ENCODE peak calls at places on chromosomes 5 and 9, in ten cellular contexts. One of them, this sample, is unnamed.

GRCh38 chr9:4967521-4967920 is 17.6 kb upstream of the JAK2 start:
- DNase-seq in suprapubic skin: no peak
- DNase-seq in neural progenitor cell: no peak
- DNase-seq in A673: peak; percentile 29
- DNase-seq in right atrium auricular region: no peak
- DNase-seq in CD8-positive, alpha-beta memory T cell: no peak
- DNase-seq in kidney: no peak
- DNase-seq in stomach: no peak
- DNase-seq in small intestine: no peak
- DNase-seq in GM23338: no peak
- DNase-seq in this sample: no peak

GRCh38 chr5:73564644-73565165 is 734 bp downstream of the ANKRA2 start:
- DNase-seq in right atrium auricular region: no peak
- DNase-seq in small intestine: no peak
- DNase-seq in neural progenitor cell: no peak
- DNase-seq in suprapubic skin: no peak
- DNase-seq in kidney: no peak
- DNase-seq in A673: no peak
- DNase-seq in stomach: no peak
- DNase-seq in CD8-positive, alpha-beta memory T cell: no peak
- DNase-seq in GM23338: no peak
- DNase-seq in this sample: no peak

GRCh38 chr5:151737421-151737820 is 21.0 kb downstream of the ATOX1 start:
- DNase-seq in kidney: no peak
- DNase-seq in A673: no peak
- DNase-seq in suprapubic skin: no peak
- DNase-seq in GM23338: no peak
- DNase-seq in stomach: no peak
- DNase-seq in neural progenitor cell: no peak
- DNase-seq in right atrium auricular region: no peak
- DNase-seq in small intestine: no peak
- DNase-seq in CD8-positive, alpha-beta memory T cell: no peak
- DNase-seq in this sample: no peak

GRCh38 chr5:17127743-17128231 is 89.6 kb upstream of the BASP1 start:
- DNase-seq in A673: no peak
- DNase-seq in stomach: no peak
- DNase-seq in right atrium auricular region: no peak
- DNase-seq in small intestine: no peak
- DNase-seq in kidney: no peak
- DNase-seq in suprapubic skin: no peak
- DNase-seq in GM23338: no peak
- DNase-seq in neural progenitor cell: no peak
- DNase-seq in CD8-positive, alpha-beta memory T cell: no peak
- DNase-seq in this sample: no peak

GRCh38 chr9:82325907-82326306 is 337.3 kb downstream of the SPATA31D1 start:
- DNase-seq in neural progenitor cell: no peak
- DNase-seq in GM23338: no peak
- DNase-seq in suprapubic skin: no peak
- DNase-seq in stomach: no peak
- DNase-seq in small intestine: no peak
- DNase-seq in kidney: no peak
- DNase-seq in right atrium auricular region: no peak
- DNase-seq in CD8-positive, alpha-beta memory T cell: no peak
- DNase-seq in A673: no peak
- DNase-seq in this sample: no peak

GRCh38 chr9:106970976-106971457 is 108.1 kb downstream of the ZNF462 start:
- DNase-seq in GM23338: no peak
- DNase-seq in suprapubic skin: no peak
- DNase-seq in A673: no peak
- DNase-seq in CD8-positive, alpha-beta memory T cell: no peak
- DNase-seq in right atrium auricular region: no peak
- DNase-seq in stomach: no peak
- DNase-seq in neural progenitor cell: no peak
- DNase-seq in small intestine: no peak
- DNase-seq in kidney: no peak
- DNase-seq in this sample: no peak

GRCh38 chr5:137617806-137618205 is 118.1 kb downstream of the KLHL3 start:
- DNase-seq in stomach: no peak
- DNase-seq in small intestine: no peak
- DNase-seq in kidney: no peak
- DNase-seq in right atrium auricular region: peak; percentile 38
- DNase-seq in suprapubic skin: no peak
- DNase-seq in GM23338: no peak
- DNase-seq in neural progenitor cell: no peak
- DNase-seq in CD8-positive, alpha-beta memory T cell: no peak
- DNase-seq in A673: no peak
- DNase-seq in this sample: no peak

GRCh38 chr5:147143215-147143614 is 91.6 kb upstream of the STK32A start:
- DNase-seq in neural progenitor cell: no peak
- DNase-seq in GM23338: no peak
- DNase-seq in CD8-positive, alpha-beta memory T cell: no peak
- DNase-seq in kidney: no peak
- DNase-seq in right atrium auricular region: no peak
- DNase-seq in small intestine: no peak
- DNase-seq in suprapubic skin: no peak
- DNase-seq in A673: no peak
- DNase-seq in stomach: no peak
- DNase-seq in this sample: no peak

GRCh38 chr5:93191426-93191825 is 389.6 kb downstream of the NR2F1-AS1 start:
- DNase-seq in neural progenitor cell: no peak
- DNase-seq in stomach: no peak
- DNase-seq in A673: no peak
- DNase-seq in CD8-positive, alpha-beta memory T cell: no peak
- DNase-seq in kidney: no peak
- DNase-seq in small intestine: no peak
- DNase-seq in GM23338: no peak
- DNase-seq in right atrium auricular region: no peak
- DNase-seq in suprapubic skin: no peak
- DNase-seq in this sample: no peak

GRCh38 chr5:16736158-16736994 is 119.6 kb upstream of the RETREG1 start:
- DNase-seq in small intestine: peak; percentile 90
- DNase-seq in suprapubic skin: no peak
- DNase-seq in stomach: peak; percentile 83
- DNase-seq in GM23338: peak; percentile 80
- DNase-seq in CD8-positive, alpha-beta memory T cell: no peak
- DNase-seq in neural progenitor cell: peak; percentile 74
- DNase-seq in A673: peak; percentile 64
- DNase-seq in right atrium auricular region: no peak
- DNase-seq in kidney: peak; percentile 82
- DNase-seq in this sample: no peak

GRCh38 chr5:129459485-129460120 is 495 bp upstream of the ADAMTS19 start:
- DNase-seq in A673: no peak
- DNase-seq in stomach: no peak
- DNase-seq in right atrium auricular region: peak; percentile 61
- DNase-seq in GM23338: peak; percentile 86
- DNase-seq in CD8-positive, alpha-beta memory T cell: no peak
- DNase-seq in neural progenitor cell: peak; percentile 66
- DNase-seq in suprapubic skin: no peak
- DNase-seq in small intestine: peak; percentile 22
- DNase-seq in kidney: peak; percentile 73
- DNase-seq in this sample: peak; percentile 30

GRCh38 chr9:130707225-130707976 is 13.8 kb downstream of the EXOSC2 start:
- DNase-seq in CD8-positive, alpha-beta memory T cell: peak; percentile 67
- DNase-seq in stomach: peak; percentile 80
- DNase-seq in suprapubic skin: peak; percentile 86
- DNase-seq in A673: peak; percentile 68
- DNase-seq in neural progenitor cell: peak; percentile 83
- DNase-seq in right atrium auricular region: peak; percentile 67
- DNase-seq in kidney: no peak
- DNase-seq in small intestine: peak; percentile 72
- DNase-seq in GM23338: peak; percentile 90
- DNase-seq in this sample: peak; percentile 38

GRCh38 chr5:89229331-89230070 is 346.5 kb upstream of the MEF2C start:
- DNase-seq in CD8-positive, alpha-beta memory T cell: no peak
- DNase-seq in stomach: no peak
- DNase-seq in A673: no peak
- DNase-seq in GM23338: no peak
- DNase-seq in suprapubic skin: peak; percentile 74
- DNase-seq in kidney: peak; percentile 54
- DNase-seq in small intestine: no peak
- DNase-seq in right atrium auricular region: no peak
- DNase-seq in neural progenitor cell: no peak
- DNase-seq in this sample: no peak

GRCh38 chr5:179696605-179697004 is 2.2 kb upstream of the CANX start:
- DNase-seq in CD8-positive, alpha-beta memory T cell: no peak
- DNase-seq in neural progenitor cell: no peak
- DNase-seq in A673: no peak
- DNase-seq in GM23338: no peak
- DNase-seq in suprapubic skin: no peak
- DNase-seq in kidney: no peak
- DNase-seq in right atrium auricular region: no peak
- DNase-seq in stomach: no peak
- DNase-seq in small intestine: no peak
- DNase-seq in this sample: no peak

GRCh38 chr9:86939896-86940295 is 7.4 kb downstream of the GAS1 start:
- DNase-seq in stomach: no peak
- DNase-seq in small intestine: no peak
- DNase-seq in kidney: no peak
- DNase-seq in GM23338: no peak
- DNase-seq in suprapubic skin: no peak
- DNase-seq in right atrium auricular region: no peak
- DNase-seq in CD8-positive, alpha-beta memory T cell: no peak
- DNase-seq in neural progenitor cell: no peak
- DNase-seq in A673: no peak
- DNase-seq in this sample: no peak

GRCh38 chr5:172528440-172528839 is 74.1 kb upstream of the SH3PXD2B start:
- DNase-seq in neural progenitor cell: no peak
- DNase-seq in kidney: no peak
- DNase-seq in GM23338: no peak
- DNase-seq in stomach: no peak
- DNase-seq in A673: no peak
- DNase-seq in suprapubic skin: no peak
- DNase-seq in small intestine: no peak
- DNase-seq in right atrium auricular region: no peak
- DNase-seq in CD8-positive, alpha-beta memory T cell: no peak
- DNase-seq in this sample: no peak

GRCh38 chr5:148820778-148821395 is 5.5 kb upstream of the ADRB2 start:
- DNase-seq in GM23338: peak; percentile 70
- DNase-seq in right atrium auricular region: no peak
- DNase-seq in A673: peak; percentile 42
- DNase-seq in kidney: no peak
- DNase-seq in CD8-positive, alpha-beta memory T cell: no peak
- DNase-seq in neural progenitor cell: peak; percentile 58
- DNase-seq in small intestine: peak; percentile 49
- DNase-seq in stomach: no peak
- DNase-seq in suprapubic skin: no peak
- DNase-seq in this sample: no peak

DNA sequence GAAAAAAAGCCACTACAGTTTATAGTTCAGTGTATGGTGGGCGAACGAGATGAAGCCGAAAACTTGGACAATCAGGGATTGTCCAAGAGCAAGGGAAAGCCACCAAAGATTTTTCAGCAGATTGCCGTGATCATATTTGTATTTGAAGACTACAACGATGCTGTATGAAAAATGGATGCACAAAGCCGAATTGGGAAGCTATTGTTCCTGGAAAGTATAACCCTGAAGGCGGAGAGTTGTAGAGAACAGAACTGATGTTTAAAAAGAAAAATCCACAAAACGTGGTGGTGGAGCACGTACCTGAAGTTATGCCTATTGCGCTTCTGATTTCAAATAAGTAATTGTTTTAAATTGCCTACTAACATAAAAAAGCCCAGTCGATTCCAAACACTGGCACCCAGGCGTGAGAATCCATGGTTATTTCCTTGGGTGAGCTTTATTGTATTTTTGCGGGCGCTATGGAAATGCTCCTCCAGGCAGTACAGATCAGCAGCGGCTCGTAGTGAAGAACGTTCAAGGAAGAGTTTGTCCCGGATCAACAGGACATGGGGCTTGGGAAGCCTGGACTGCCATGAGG is 772 bp upstream of the TARS1 start:
- DNase-seq in GM23338: no peak
- DNase-seq in neural progenitor cell: no peak
- DNase-seq in A673: no peak
- DNase-seq in small intestine: no peak
- DNase-seq in stomach: no peak
- DNase-seq in right atrium auricular region: no peak
- DNase-seq in kidney: no peak
- DNase-seq in CD8-positive, alpha-beta memory T cell: no peak
- DNase-seq in suprapubic skin: no peak
- DNase-seq in this sample: no peak
- H3K36me3 ChIP-seq in GM23338: peaks cover 10% of the 10 kb centered on the region
- H3K36me3 ChIP-seq in neural progenitor cell: no peaks in the 10 kb centered on the region
- H3K36me3 ChIP-seq in A673: peaks cover 13% of the 10 kb centered on the region
- H3K36me3 ChIP-seq in small intestine: no peaks in the 10 kb centered on the region
- H3K36me3 ChIP-seq in stomach: no peaks in the 10 kb centered on the region
- H3K36me3 ChIP-seq in right atrium auricular region: no peaks in the 10 kb centered on the region
- H3K36me3 ChIP-seq in kidney: no peaks in the 10 kb centered on the region
- H3K36me3 ChIP-seq in CD8-positive, alpha-beta memory T cell: no peaks in the 10 kb centered on the region
- H3K36me3 ChIP-seq in suprapubic skin: no peaks in the 10 kb centered on the region
- H3K36me3 ChIP-seq in this sample: peaks cover 5% of the 10 kb centered on the region

GRCh38 chr9:136438909-136439549 is 616 bp downstream of the INPP5E start:
- DNase-seq in GM23338: peak; percentile 43
- DNase-seq in right atrium auricular region: no peak
- DNase-seq in stomach: no peak
- DNase-seq in A673: peak; percentile 49
- DNase-seq in kidney: peak; percentile 84
- DNase-seq in small intestine: peak; percentile 20
- DNase-seq in suprapubic skin: no peak
- DNase-seq in neural progenitor cell: peak; percentile 60
- DNase-seq in CD8-positive, alpha-beta memory T cell: peak; percentile 47
- DNase-seq in this sample: no peak
- H3K36me3 ChIP-seq in GM23338: peaks cover 8% of the 10 kb centered on the region
- H3K36me3 ChIP-seq in right atrium auricular region: peaks cover 34% of the 10 kb centered on the region
- H3K36me3 ChIP-seq in stomach: peaks cover 30% of the 10 kb centered on the region
- H3K36me3 ChIP-seq in A673: peaks cover 33% of the 10 kb centered on the region
- H3K36me3 ChIP-seq in kidney: peaks cover 7% of the 10 kb centered on the region
- H3K36me3 ChIP-seq in small intestine: peaks cover 7% of the 10 kb centered on the region
- H3K36me3 ChIP-seq in suprapubic skin: peaks cover 39% of the 10 kb centered on the region
- H3K36me3 ChIP-seq in neural progenitor cell: no peaks in the 10 kb centered on the region
- H3K36me3 ChIP-seq in CD8-positive, alpha-beta memory T cell: no peaks in the 10 kb centered on the region
- H3K36me3 ChIP-seq in this sample: peaks cover 43% of the 10 kb centered on the region

DNA sequence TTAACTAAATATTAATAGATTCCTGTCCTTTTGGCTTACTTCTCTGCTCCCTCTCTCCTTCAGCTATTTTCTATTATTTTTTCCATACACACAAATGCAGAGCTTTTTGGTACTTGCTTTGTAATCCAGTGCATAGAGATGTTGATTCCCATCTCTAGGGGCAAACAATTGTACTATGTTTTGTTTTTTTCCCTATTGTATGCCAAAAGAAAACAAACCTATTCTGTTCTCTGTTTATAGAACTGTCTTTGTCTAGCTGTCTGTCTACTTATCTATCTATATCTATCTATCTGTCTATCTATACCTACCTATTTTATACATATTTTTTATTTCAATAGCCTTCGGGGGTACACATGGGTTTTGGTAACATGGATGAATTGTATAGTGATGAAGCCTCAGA is 121.6 kb upstream of the LIFR start:
- DNase-seq in neural progenitor cell: no peak
- DNase-seq in small intestine: no peak
- DNase-seq in GM23338: no peak
- DNase-seq in CD8-positive, alpha-beta memory T cell: no peak
- DNase-seq in suprapubic skin: no peak
- DNase-seq in A673: no peak
- DNase-seq in stomach: no peak
- DNase-seq in kidney: no peak
- DNase-seq in right atrium auricular region: no peak
- DNase-seq in this sample: no peak
- H3K36me3 ChIP-seq in neural progenitor cell: no peaks in the 10 kb centered on the region
- H3K36me3 ChIP-seq in small intestine: no peaks in the 10 kb centered on the region
- H3K36me3 ChIP-seq in GM23338: no peaks in the 10 kb centered on the region
- H3K36me3 ChIP-seq in CD8-positive, alpha-beta memory T cell: no peaks in the 10 kb centered on the region
- H3K36me3 ChIP-seq in suprapubic skin: no peaks in the 10 kb centered on the region
- H3K36me3 ChIP-seq in A673: no peaks in the 10 kb centered on the region
- H3K36me3 ChIP-seq in stomach: no peaks in the 10 kb centered on the region
- H3K36me3 ChIP-seq in kidney: no peaks in the 10 kb centered on the region
- H3K36me3 ChIP-seq in right atrium auricular region: no peaks in the 10 kb centered on the region
- H3K36me3 ChIP-seq in this sample: no peaks in the 10 kb centered on the region

GRCh38 chr5:140273401-140273877 is 29.5 kb downstream of the PFDN1 start:
- DNase-seq in right atrium auricular region: no peak
- DNase-seq in stomach: no peak
- DNase-seq in small intestine: no peak
- DNase-seq in GM23338: no peak
- DNase-seq in suprapubic skin: no peak
- DNase-seq in neural progenitor cell: no peak
- DNase-seq in CD8-positive, alpha-beta memory T cell: no peak
- DNase-seq in kidney: no peak
- DNase-seq in A673: no peak
- DNase-seq in this sample: no peak
- H3K36me3 ChIP-seq in right atrium auricular region: no peaks in the 10 kb centered on the region
- H3K36me3 ChIP-seq in stomach: no peaks in the 10 kb centered on the region
- H3K36me3 ChIP-seq in small intestine: no peaks in the 10 kb centered on the region
- H3K36me3 ChIP-seq in GM23338: no peaks in the 10 kb centered on the region
- H3K36me3 ChIP-seq in suprapubic skin: peaks cover 6% of the 10 kb centered on the region
- H3K36me3 ChIP-seq in neural progenitor cell: no peaks in the 10 kb centered on the region
- H3K36me3 ChIP-seq in CD8-positive, alpha-beta memory T cell: no peaks in the 10 kb centered on the region
- H3K36me3 ChIP-seq in kidney: no peaks in the 10 kb centered on the region
- H3K36me3 ChIP-seq in A673: peaks cover 5% of the 10 kb centered on the region
- H3K36me3 ChIP-seq in this sample: no peaks in the 10 kb centered on the region

This sample was measured in left ventricle myocardium inferior.